ENCODE peak calls at places on chromosomes 11 and 22, in five cellular contexts. X is EL, R is fibroblast of the aortic adventitia, E is skeletal muscle cell, C is HT1080. Q is an unnamed sample.

GRCh38 chr11:64296236-64296635 is 3.9 kb upstream of the CATSPERZ start:
- DNase-seq in E (no peak), C (no peak), X (no peak), R (no peak), Q (no peak)

GRCh38 chr22:29820941-29821789 is 16.9 kb downstream of the ASCC2 start:
- DNase-seq in R (peak), E (peak), X (peak), C (peak), Q (peak)

GRCh38 chr11:77672276-77672675 is 34.7 kb upstream of the CLNS1A start:
- DNase-seq in R (peak), X (peak), E (peak), C (peak), Q (peak)

GRCh38 chr11:116707250-116707649 is 65.5 kb downstream of the BUD13 start:
- DNase-seq in E (no peak), C (no peak), X (no peak), R (no peak), Q (no peak)

GRCh38 chr11:128725630-128726461 is 32.0 kb downstream of the FLI1 start:
- DNase-seq in E (no peak), C (no peak), R (no peak), X (peak), Q (peak)

GRCh38 chr11:36417154-36417553 is 92.9 kb downstream of the TRAF6 start:
- DNase-seq in X (no peak), R (no peak), C (no peak), E (no peak), Q (no peak)

GRCh38 chr22:19568337-19569311 is 44.4 kb upstream of the CLDN5 start:
- DNase-seq in X (peak), E (peak), R (peak), C (peak), Q (peak)

GRCh38 chr22:46547883-46548244 is 10.4 kb upstream of the CELSR1 start:
- DNase-seq in C (peak), X (peak), R (peak), E (no peak), Q (peak)

GRCh38 chr11:117199061-117199915 is at the start of gene TAGLN:
- DNase-seq in E (peak), C (peak), R (peak), X (peak), Q (peak)

GRCh38 chr22:31247726-31248125 is 35.6 kb downstream of the LIMK2 start:
- DNase-seq in E (no peak), R (no peak), C (no peak), X (no peak), Q (no peak)